ENCODE peak calls at places on chromosomes 4 and X, in five cellular contexts. I is A549, O is uterus, P is astrocyte of the spinal cord, J is tibial artery. X is an unnamed sample.

GRCh38 chr4:75880278-75880677 is 22.0 kb downstream of the PPEF2 start:
- DNase-seq in J (no peak), I (no peak), P (no peak), O (no peak), X (no peak)

GRCh38 chr4:40228497-40229365 is 31.9 kb downstream of the RHOH start:
- DNase-seq in P (no peak), O (no peak), J (no peak), I (no peak), X (no peak)

GRCh38 chrX:283115-283845 is 2.1 kb downstream of the PLCXD1 start:
- DNase-seq in J (peak), P (peak), I (peak), O (peak), X (peak)

GRCh38 chrX:116009871-116010710 is 160.5 kb upstream of the AGTR2 start:
- DNase-seq in P (no peak), I (no peak), J (peak), O (no peak), X (peak)

GRCh38 chrX:132622130-132622529 is 133.3 kb upstream of the MBNL3 start:
- DNase-seq in O (no peak), I (no peak), J (no peak), P (peak), X (no peak)

GRCh38 chrX:139691843-139692505 is 16.0 kb downstream of the MCF2 start:
- DNase-seq in I (no peak), O (no peak), P (peak), J (no peak), X (peak)

GRCh38 chrX:34365482-34365881 is 233.4 kb upstream of the FAM47A start:
- DNase-seq in O (no peak), P (peak), J (no peak), I (no peak), X (no peak)

GRCh38 chr4:36208884-36209473 is 35.3 kb downstream of the ARAP2 start:
- DNase-seq in I (no peak), P (no peak), J (no peak), O (no peak), X (no peak)

GRCh38 chrX:154046262-154046771 is 26.6 kb upstream of the IRAK1 start:
- DNase-seq in O (peak), P (peak), J (no peak), I (peak), X (no peak)

GRCh38 chrX:29090811-29091210 is 503.6 kb downstream of the IL1RAPL1 start:
- DNase-seq in I (no peak), J (no peak), P (peak), O (no peak), X (no peak)
- TF ChIP-seq CTCF in I (peak), J (no peak), P (peak), O (no peak), X (no peak)

DNA sequence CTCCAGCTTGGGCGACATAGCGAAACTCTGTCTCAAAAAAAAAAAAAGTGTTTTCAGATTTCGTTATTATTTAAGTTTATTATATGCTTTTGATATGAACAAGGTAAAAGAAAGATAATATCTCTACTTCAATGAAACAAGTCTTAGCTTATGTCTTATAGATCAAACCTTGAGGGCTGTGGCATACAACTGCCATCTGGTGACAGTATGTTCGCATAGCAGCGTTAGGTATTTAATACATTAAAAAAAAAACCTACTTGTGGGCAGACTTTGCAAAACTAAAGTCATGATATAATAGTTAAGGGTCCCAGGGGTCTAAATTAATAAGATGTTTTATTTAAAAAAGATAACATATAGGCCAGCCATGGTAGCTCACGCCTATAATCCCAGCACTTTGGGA is 161.2 kb upstream of the AMOT start:
- DNase-seq in P (no peak), I (no peak), J (no peak), O (no peak), X (no peak)
- TF ChIP-seq CTCF in P (no peak), I (no peak), J (no peak), O (no peak), X (no peak)

DNA sequence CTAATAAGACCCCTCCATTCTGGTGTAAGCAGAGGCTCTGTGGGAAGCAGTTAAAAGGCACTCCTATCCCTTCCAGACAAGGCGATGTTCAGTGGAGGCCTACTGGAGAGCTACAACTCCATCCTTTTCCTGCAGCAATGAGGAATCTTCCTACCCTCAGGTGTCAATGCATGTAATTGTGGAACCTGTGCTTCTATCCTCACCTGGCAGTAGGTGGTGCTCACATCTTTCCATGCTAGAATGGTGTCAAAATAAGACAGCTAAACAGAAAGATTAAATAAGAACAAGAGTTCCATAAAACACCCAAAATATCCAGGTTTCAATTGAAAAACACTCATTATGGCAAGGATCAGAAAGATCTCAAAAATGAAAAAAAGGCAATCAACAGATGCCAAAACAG is 224.6 kb downstream of the IL15 start:
- DNase-seq in I (no peak), J (no peak), O (no peak), P (no peak), X (no peak)
- TF ChIP-seq CTCF in I (no peak), J (no peak), O (no peak), P (no peak), X (no peak)

GRCh38 chrX:98067611-98068010 is 1183.9 kb downstream of the RPA4 start:
- DNase-seq in I (no peak), P (peak), J (no peak), O (no peak), X (no peak)

GRCh38 chrX:98068210-98068609 is 1184.5 kb downstream of the RPA4 start:
- DNase-seq in P (peak), O (no peak), I (no peak), J (no peak), X (no peak)

GRCh38 chrX:98071331-98071730 is 1187.6 kb downstream of the RPA4 start:
- DNase-seq in P (peak), J (no peak), O (no peak), I (no peak), X (no peak)
- TF ChIP-seq CTCF in P (no peak), J (no peak), O (no peak), I (no peak), X (no peak)

GRCh38 chr4:95165926-95166524 is 382.7 kb downstream of the UNC5C start:
- DNase-seq in O (peak), P (peak), I (peak), J (no peak), X (no peak)
- TF ChIP-seq CTCF in O (peak), P (peak), I (peak), J (peak), X (peak)

GRCh38 chr4:121714548-121714947 is 17.8 kb upstream of the ANXA5 start:
- DNase-seq in I (no peak), O (no peak), P (no peak), J (no peak), X (no peak)
- TF ChIP-seq CTCF in I (no peak), O (no peak), P (no peak), J (no peak), X (no peak)

DNA sequence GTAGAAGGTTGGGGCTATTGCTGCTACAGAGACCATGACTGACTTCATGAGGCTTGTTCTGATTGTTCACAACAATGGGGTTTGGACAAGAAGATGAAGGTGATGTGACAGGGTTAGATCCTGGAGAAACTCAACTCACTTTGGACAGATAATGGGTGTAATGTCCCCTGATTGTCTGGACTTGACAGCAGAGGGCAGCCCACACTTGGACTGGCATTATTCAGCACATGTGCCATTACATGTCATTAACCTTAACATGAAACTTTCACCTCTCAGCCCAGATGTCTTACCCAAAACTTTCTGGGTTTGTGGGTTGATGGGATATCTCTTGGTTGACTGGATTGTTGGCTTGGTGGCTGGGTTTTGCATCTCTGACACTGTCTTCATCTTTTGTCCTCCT is 101.5 kb downstream of the MXRA5 start:
- DNase-seq in P (no peak), O (no peak), I (no peak), J (no peak), X (no peak)
- TF ChIP-seq CTCF in P (peak), O (no peak), I (no peak), J (peak), X (no peak)

GRCh38 chrX:136195247-136195646 is 47.9 kb downstream of the FHL1 start:
- DNase-seq in I (no peak), P (no peak), O (no peak), J (no peak), X (no peak)

GRCh38 chrX:136193771-136194170 is 46.4 kb downstream of the FHL1 start:
- DNase-seq in O (no peak), P (no peak), J (no peak), I (no peak), X (no peak)

GRCh38 chrX:136196691-136197155 is 49.4 kb downstream of the FHL1 start:
- DNase-seq in J (no peak), P (no peak), O (no peak), I (no peak), X (no peak)

GRCh38 chrX:136192839-136193414 is 45.6 kb downstream of the FHL1 start:
- DNase-seq in J (no peak), O (no peak), P (peak), I (no peak), X (no peak)

DNA sequence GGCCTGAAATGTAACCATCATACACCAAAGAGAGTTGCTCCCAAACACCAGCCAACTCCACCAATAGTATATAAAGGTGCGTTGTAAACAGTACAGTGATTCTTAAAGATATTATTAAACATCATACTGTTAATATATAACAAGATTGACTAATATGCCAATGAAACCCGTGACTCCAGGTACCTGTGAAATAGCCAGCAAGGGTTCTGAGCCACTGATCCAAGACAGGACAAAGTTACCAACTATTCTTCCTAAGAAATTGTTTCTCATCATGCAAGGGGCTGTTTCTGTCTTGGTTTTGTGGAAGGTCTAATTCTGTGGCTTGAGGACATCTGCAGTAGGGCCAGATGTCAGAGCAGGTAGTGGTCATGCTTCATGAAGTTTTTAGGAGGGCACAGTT is 47.2 kb downstream of the FHL1 start:
- DNase-seq in I (no peak), J (no peak), P (no peak), O (no peak), X (no peak)
- TF ChIP-seq CTCF in I (no peak), J (no peak), P (no peak), O (no peak), X (no peak)

X was measured in glutamatergic neuron.